ENCODE peak calls at places on chromosomes 4 and X, in seven cellular contexts. E is A549, X is neural progenitor cell, V is HepG2, F is hepatocyte, Q is H1, W is endothelial cell of umbilical vein. K is an unnamed sample.

GRCh38 chrX:39196192-39197102 is 395.2 kb downstream of the MID1IP1 start:
- DNase-seq in E (no peak), X (no peak), V (no peak), F (no peak), Q (no peak), W (no peak), K (peak; percentile 72)

GRCh38 chr4:52997132-52997416 is 135.0 kb downstream of the RASL11B start:
- DNase-seq in E (no peak), X (no peak), V (no peak), F (no peak), Q (no peak), W (peak; percentile 52), K (no peak)

GRCh38 chr4:185142911-185143595 is at the start of gene SLC25A4:
- DNase-seq in E (peak; percentile 77), X (peak; percentile 94), V (peak; percentile 77), F (peak; percentile 93), Q (peak; percentile 92), W (peak; percentile 77), K (peak; percentile 85)

GRCh38 chr4:122845760-122846159 is 19.1 kb downstream of the FGF2 start:
- DNase-seq in E (no peak), X (no peak), V (no peak), F (no peak), Q (no peak), W (no peak), K (no peak)

GRCh38 chr4:141914746-141915145 is 278.4 kb downstream of the IL15 start:
- DNase-seq in E (no peak), X (no peak), V (no peak), F (no peak), Q (no peak), W (peak; percentile 76), K (no peak)

GRCh38 chr4:36111180-36111579 is 133.1 kb downstream of the ARAP2 start:
- DNase-seq in E (no peak), X (no peak), V (no peak), F (no peak), Q (no peak), W (no peak), K (no peak)

GRCh38 chr4:8086751-8087445 is 71.7 kb downstream of the ABLIM2 start:
- DNase-seq in E (no peak), X (no peak), V (no peak), F (no peak), Q (no peak), W (no peak), K (no peak)

GRCh38 chrX:38347136-38347535 is 5.3 kb upstream of the OTC start:
- DNase-seq in E (peak; percentile 26), X (no peak), V (no peak), F (peak; percentile 9), Q (no peak), W (peak; percentile 75), K (peak; percentile 82)

GRCh38 chr4:150056569-150056968 is 21.7 kb upstream of the DCLK2 start:
- DNase-seq in E (peak; percentile 85), X (no peak), V (no peak), F (no peak), Q (no peak), W (no peak), K (peak; percentile 29)

GRCh38 chrX:119343856-119344255 is 55.3 kb upstream of the SLC25A43 start:
- DNase-seq in E (peak; percentile 4), X (no peak), V (no peak), F (peak; percentile 18), Q (no peak), W (no peak), K (peak; percentile 4)

GRCh38 chr4:99403380-99404194 is 31.6 kb downstream of the ADH7 start:
- DNase-seq in E (no peak), X (no peak), V (peak; percentile 94), F (peak; percentile 40), Q (no peak), W (no peak), K (peak; percentile 63)

GRCh38 chr4:6200011-6200921 is at the start of gene JAKMIP1:
- DNase-seq in E (peak; percentile 57), X (peak; percentile 91), V (peak; percentile 25), F (peak; percentile 88), Q (peak; percentile 98), W (peak; percentile 38), K (peak; percentile 43)

GRCh38 chr4:876780-877179 is 50.9 kb upstream of the CPLX1 start:
- DNase-seq in E (no peak), X (peak; percentile 45), V (no peak), F (no peak), Q (peak; percentile 79), W (no peak), K (peak; percentile 13)

GRCh38 chr4:153684182-153685073 is at the start of gene TLR2:
- DNase-seq in E (no peak), X (peak; percentile 78), V (no peak), F (peak; percentile 87), Q (peak; percentile 84), W (peak; percentile 17), K (peak; percentile 47)

GRCh38 chrX:115013705-115014104 is 3.7 kb downstream of the IL13RA2 start:
- DNase-seq in E (peak; percentile 1), X (no peak), V (no peak), F (no peak), Q (no peak), W (peak; percentile 4), K (peak; percentile 57)

GRCh38 chr4:73974352-73974751 is 7.5 kb downstream of the PF4 start:
- DNase-seq in E (no peak), X (no peak), V (no peak), F (no peak), Q (no peak), W (no peak), K (no peak)

GRCh38 chrX:12999422-12999821 is 24.5 kb downstream of the TMSB4X start:
- DNase-seq in E (no peak), X (no peak), V (no peak), F (no peak), Q (no peak), W (no peak), K (no peak)

GRCh38 chr4:159012381-159012780 is 90.5 kb upstream of the RAPGEF2 start:
- DNase-seq in E (peak; percentile 17), X (no peak), V (no peak), F (no peak), Q (no peak), W (no peak), K (peak; percentile 77)

GRCh38 chr4:26525751-26526150 is 35.5 kb upstream of the CCKAR start:
- DNase-seq in E (no peak), X (no peak), V (no peak), F (no peak), Q (no peak), W (no peak), K (peak; percentile 31)

DNA sequence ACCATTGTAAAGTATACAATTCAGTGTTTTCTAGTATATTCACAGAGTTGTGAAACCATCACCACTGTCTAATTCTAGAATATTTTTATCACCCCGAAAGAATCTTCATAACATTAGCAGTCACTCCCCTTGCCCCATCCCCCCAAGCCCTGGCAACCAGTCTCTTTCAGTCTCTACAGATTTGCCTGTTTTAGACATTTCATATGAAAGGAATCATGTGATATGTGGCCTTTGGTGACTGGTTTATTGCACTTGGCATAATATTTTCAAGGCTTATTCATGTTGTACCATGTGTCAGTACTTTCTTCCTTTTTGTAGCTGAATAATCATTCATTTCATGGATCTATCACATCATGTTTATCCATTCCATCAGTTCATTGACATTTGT is 371.7 kb downstream of the AFF2 start:
- DNase-seq in E (no peak), X (no peak), V (no peak), F (no peak), Q (no peak), W (no peak), K (peak; percentile 52)
- H3K4me2 ChIP-seq in E (no peak overlapping the region), X (no peak overlapping the region), V (no peak overlapping the region), F (no peak overlapping the region), Q (no peak overlapping the region), W (no peak overlapping the region), K (peak overlapping the region; percentile 39)

GRCh38 chr4:113212613-113213012 is 163.2 kb downstream of the ANK2 start:
- DNase-seq in E (no peak), X (peak; percentile 45), V (no peak), F (no peak), Q (no peak), W (no peak), K (no peak)
- H3K4me2 ChIP-seq in E (no peak overlapping the region), X (peak overlapping the region; percentile 7), V (no peak overlapping the region), F (no peak overlapping the region), Q (no peak overlapping the region), W (no peak overlapping the region), K (no peak overlapping the region)

GRCh38 chr4:113576947-113577678 is 184.4 kb downstream of the CAMK2D start:
- DNase-seq in E (no peak), X (no peak), V (no peak), F (no peak), Q (no peak), W (no peak), K (no peak)

GRCh38 chr4:113579360-113579759 is 182.2 kb downstream of the CAMK2D start:
- DNase-seq in E (no peak), X (no peak), V (no peak), F (no peak), Q (no peak), W (no peak), K (no peak)

GRCh38 chr4:113574636-113575103 is 186.9 kb downstream of the CAMK2D start:
- DNase-seq in E (no peak), X (peak; percentile 3), V (no peak), F (peak; percentile 67), Q (no peak), W (peak; percentile 88), K (peak; percentile 70)

GRCh38 chr4:113572620-113573019 is 188.9 kb downstream of the CAMK2D start:
- DNase-seq in E (no peak), X (no peak), V (no peak), F (no peak), Q (no peak), W (no peak), K (no peak)

GRCh38 chr4:113575391-113575790 is 186.1 kb downstream of the CAMK2D start:
- DNase-seq in E (no peak), X (no peak), V (no peak), F (no peak), Q (no peak), W (peak; percentile 46), K (peak; percentile 30)
- H3K4me2 ChIP-seq in E (no peak overlapping the region), X (no peak overlapping the region), V (no peak overlapping the region), F (peak overlapping the region; percentile 4), Q (no peak overlapping the region), W (no peak overlapping the region), K (peak overlapping the region; percentile 33)

GRCh38 chrX:133685806-133686205 is 270.5 kb upstream of the GPC4 start:
- DNase-seq in E (no peak), X (no peak), V (no peak), F (no peak), Q (no peak), W (no peak), K (no peak)

GRCh38 chrX:133677123-133678063 is 262.1 kb upstream of the GPC4 start:
- DNase-seq in E (no peak), X (no peak), V (no peak), F (no peak), Q (no peak), W (no peak), K (no peak)

GRCh38 chrX:133681416-133681815 is 266.1 kb upstream of the GPC4 start:
- DNase-seq in E (no peak), X (no peak), V (no peak), F (no peak), Q (no peak), W (no peak), K (no peak)

GRCh38 chrX:133676344-133677122 is 261.2 kb upstream of the GPC4 start:
- DNase-seq in E (no peak), X (no peak), V (peak; percentile 53), F (no peak), Q (no peak), W (no peak), K (no peak)

DNA sequence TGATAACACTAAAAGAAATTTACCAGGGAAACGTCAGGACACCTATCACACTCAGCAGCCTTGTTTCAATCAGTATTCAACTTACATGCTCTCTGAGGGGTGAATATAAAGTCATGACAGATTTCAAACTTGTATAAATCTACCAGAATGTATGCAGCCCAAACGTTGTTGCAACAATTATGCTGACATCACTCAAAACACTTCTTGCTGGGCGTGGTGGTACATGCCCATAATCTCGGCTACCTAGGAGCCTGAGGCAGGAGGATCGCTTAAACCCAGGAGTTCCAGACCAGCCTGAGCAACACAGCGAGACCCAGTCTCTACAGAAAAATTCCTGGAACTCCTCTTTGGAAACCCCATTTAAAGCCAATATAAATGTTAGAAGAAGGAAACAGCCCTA is 266.6 kb upstream of the GPC4 start:
- DNase-seq in E (no peak), X (no peak), V (no peak), F (no peak), Q (no peak), W (no peak), K (no peak)
- H3K4me2 ChIP-seq in E (no peak overlapping the region), X (no peak overlapping the region), V (no peak overlapping the region), F (no peak overlapping the region), Q (no peak overlapping the region), W (no peak overlapping the region), K (no peak overlapping the region)

K was measured in GM23248.